ENCODE peak calls at places on chromosomes 13 and 19, in six cellular contexts. V, X, H, I, A and K are unnamed samples.

GRCh38 chr19:13154911-13155471 is 4.8 kb downstream of the IER2 start:
- DNase-seq in I (peak), H (peak), X (peak), A (peak), V (peak), K (no peak)

GRCh38 chr19:46714523-46715106 is 2.3 kb downstream of the PRKD2 start:
- DNase-seq in H (peak), V (no peak), A (no peak), I (no peak), X (no peak), K (no peak)

GRCh38 chr13:27595055-27595811 is 25.1 kb downstream of the LNX2 start:
- DNase-seq in I (no peak), A (no peak), H (no peak), V (no peak), X (no peak), K (no peak)

GRCh38 chr19:48415395-48415794 is 21.9 kb downstream of the GRIN2D start:
- DNase-seq in I (peak), A (peak), V (peak), X (peak), H (peak), K (peak)

GRCh38 chr19:16001481-16002312 is 52.9 kb downstream of the OR10H4 start:
- DNase-seq in I (no peak), V (no peak), H (no peak), A (no peak), X (peak), K (no peak)

GRCh38 chr13:46124967-46125933 is 20.4 kb upstream of the CPB2 start:
- DNase-seq in X (no peak), A (no peak), I (no peak), H (no peak), V (no peak), K (no peak)

GRCh38 chr13:113951246-113951999 is 22.5 kb downstream of the C13orf46 start:
- DNase-seq in I (peak), H (peak), V (peak), A (peak), X (peak), K (peak)

GRCh38 chr19:2059422-2060201 is 8.6 kb upstream of the MKNK2 start:
- DNase-seq in I (peak), H (no peak), V (peak), X (peak), A (peak), K (peak)

GRCh38 chr13:94656766-94657165 is 55.1 kb downstream of the GPR180 start:
- DNase-seq in X (peak), H (no peak), I (no peak), V (no peak), A (no peak), K (no peak)

GRCh38 chr19:10332158-10332964 is 968 bp downstream of the RAVER1 start:
- DNase-seq in X (no peak), H (no peak), I (no peak), A (no peak), V (no peak), K (no peak)
- TF ChIP-seq POLR2A in X (no peak), H (peak), I (no peak), A (no peak), V (no peak), K (no peak)

DNA sequence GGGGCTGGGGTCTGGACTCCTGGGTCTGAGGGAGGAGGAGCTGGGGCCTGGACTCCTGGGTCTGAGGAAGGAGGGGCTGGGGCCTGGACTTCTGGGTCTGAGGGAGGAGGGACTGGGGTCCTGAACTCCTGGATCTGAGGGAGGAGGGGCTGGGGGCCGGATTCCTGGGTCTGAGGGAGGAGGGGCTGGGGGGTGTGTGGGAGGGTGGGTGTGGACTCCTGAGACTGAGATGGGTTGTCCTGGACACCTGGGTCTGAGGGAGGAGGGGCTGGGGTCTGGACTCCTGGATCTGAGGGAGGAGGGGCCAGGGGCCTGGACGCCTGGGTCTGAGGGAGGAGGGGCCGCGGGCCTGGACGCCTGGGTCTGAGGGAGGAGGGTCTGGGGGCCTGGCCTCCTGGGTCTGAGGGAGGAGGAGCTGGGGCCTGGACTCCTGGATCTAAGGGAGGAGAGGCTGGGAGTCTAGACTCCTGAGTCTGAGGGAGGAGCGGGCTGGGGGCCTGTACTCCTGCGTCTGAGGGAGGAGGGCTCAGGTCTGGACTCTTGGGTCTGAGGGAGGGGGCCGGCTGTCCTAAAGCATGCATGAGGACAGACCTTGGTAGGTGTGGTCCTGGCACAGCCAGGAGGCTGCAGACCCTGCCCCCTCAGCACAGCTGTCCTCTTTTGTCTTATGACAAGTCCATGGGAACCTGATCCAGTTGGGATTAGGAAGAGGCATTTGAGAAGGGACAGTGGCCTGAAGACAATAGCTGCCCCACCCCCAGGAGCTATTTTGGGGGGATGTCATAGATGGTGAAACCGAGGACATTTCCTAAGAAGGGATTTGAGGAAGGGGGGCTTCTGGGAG is 1.4 kb downstream of the TNNT1 start:
- DNase-seq in H (no peak), A (no peak), V (no peak), I (no peak), X (no peak), K (peak)
- H3K27ac ChIP-seq in H (no peak), A (no peak), V (no peak), I (no peak), X (no peak), K (peak)

GRCh38 chr19:29964171-29964570 is 22.1 kb downstream of the URI1 start:
- DNase-seq in H (no peak), I (peak), V (no peak), A (no peak), X (peak), K (no peak)
- TF ChIP-seq POLR2A in H (no peak), I (no peak), V (no peak), A (no peak), X (no peak), K (no peak)

GRCh38 chr19:6459356-6460098 is at the start of gene SLC25A23:
- DNase-seq in H (peak), A (peak), V (peak), X (peak), I (peak), K (peak)
- H3K27ac ChIP-seq in H (peak), A (peak), V (peak), X (peak), I (peak), K (peak)

GRCh38 chr19:18557474-18558201 is at the start of gene KXD1:
- DNase-seq in I (peak), X (peak), A (peak), H (peak), V (peak), K (peak)
- TF ChIP-seq POLR2A in I (peak), X (peak), A (no peak), H (peak), V (no peak), K (peak)

DNA sequence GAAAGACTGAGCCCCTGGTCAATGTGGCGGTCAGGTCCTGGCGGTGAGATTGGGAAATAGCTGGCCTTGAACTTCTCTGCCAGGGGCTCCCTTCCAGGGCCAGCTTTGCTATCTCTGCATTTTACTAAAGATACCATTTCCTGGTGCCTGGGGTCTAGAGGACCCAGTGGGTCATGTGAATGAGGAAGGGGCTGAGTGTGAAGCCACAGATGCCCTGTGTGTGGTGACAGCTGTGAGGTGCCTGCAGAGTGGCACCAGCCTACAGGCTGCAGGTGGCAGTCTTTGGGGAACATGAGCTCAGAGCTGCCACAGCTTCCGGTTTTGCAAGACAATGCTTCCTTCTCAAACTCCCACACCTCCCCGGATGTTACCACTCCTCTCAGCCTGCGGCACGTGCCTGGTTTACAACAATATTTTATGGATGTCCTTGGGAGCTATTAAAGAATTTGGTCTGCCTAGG is 5.2 kb upstream of the MLNR start:
- DNase-seq in I (peak), H (peak), X (peak), V (peak), A (peak), K (peak)
- H3K27ac ChIP-seq in I (peak), H (no peak), X (no peak), V (no peak), A (peak), K (no peak)

DNA sequence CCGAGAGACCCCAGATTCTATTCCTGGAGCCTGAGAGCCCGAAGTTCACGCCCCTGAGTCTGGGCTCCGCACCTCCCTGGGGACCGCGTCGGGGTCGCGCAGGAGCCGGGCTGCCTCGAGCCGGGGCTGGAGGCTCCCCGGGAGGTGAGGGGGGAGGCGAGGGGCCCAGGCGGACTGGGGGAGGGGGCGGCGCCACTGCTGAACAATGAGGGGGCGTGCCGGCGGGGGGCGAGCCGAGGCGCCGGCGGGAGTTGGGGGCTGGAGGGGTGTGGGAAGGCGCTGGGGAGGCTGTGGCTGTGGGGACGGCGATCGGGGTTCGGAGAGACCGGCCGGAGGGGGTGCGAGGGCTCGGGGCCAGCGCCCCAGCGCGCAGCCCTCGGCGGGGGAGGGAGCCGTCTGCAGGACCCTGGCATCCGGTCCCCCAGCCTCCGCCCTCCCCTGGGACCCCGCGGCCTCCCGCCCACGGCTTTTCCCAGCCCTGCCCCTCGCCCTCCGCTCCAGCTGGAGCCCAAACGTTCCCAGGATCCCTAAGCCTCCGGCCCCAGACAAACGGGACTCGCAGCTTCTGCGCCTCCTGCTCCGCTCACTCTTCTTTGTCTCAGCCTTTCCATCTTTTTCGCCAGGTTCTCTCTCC is 917 bp downstream of the PLEKHG2 start:
- DNase-seq in H (peak), A (no peak), I (peak), X (peak), V (peak), K (no peak)
- TF ChIP-seq POLR2A in H (no peak), A (no peak), I (no peak), X (peak), V (no peak), K (no peak)

DNA sequence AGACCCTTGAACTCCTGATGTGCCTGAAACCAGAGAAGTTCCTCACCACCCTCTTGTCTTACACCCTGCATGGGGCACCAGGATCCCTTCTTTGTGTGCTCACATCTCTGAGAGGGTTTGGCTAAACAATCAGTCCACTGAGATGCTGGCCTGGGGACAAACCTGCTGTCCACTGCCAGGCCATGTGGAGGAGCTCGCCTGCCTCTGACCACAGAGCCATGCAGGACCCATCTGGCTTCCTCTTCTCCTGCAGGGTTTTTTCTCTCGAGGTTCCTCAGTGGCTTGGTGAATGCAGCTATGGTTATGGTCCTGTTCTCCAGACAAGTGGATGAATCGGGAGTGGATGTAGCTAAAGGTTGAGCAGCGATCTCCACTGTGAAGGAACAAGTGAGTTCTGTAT is 49.1 kb upstream of the MEDAG start:
- DNase-seq in I (no peak), H (no peak), A (no peak), X (no peak), V (no peak), K (no peak)
- H3K27ac ChIP-seq in I (no peak), H (no peak), A (no peak), X (no peak), V (no peak), K (no peak)

DNA sequence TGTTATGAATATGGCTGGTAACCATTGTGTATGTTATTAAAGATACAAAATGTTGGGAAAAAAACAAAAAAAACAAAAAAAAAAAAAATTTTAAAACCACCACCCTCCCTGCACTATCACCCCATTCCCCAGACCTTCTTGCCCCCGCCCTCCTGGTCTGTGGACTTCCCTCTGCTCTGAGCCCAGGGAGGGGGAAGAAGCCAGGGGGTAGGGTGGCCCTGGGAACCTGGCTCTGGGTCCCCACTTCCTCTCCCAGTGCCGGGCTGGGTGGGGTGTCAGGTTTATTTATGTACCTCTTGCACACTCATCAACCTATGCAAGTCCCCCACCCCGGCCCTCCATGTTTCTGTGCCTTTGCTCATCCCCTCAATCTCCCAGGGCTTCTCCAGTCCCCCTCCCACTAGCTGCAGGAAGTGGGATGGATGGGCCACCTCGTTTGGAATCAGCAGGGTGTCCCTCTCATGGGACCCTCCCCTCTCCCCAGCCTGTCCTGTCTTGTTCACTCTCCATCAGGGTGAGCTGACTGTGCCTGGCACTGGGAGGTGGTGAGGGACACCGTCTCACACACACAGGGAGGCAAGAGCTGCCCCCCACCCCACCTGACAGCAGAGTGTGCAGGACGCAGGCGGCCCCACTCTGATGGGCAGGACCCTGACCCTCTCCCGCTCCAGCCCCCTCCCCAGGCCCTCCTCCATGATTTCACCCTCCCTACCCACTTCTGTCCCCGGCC is 5.9 kb downstream of the PAF1 start:
- DNase-seq in H (no peak), X (no peak), A (no peak), I (no peak), V (no peak), K (no peak)
- TF ChIP-seq POLR2A in H (no peak), X (no peak), A (no peak), I (no peak), V (no peak), K (no peak)